ENCODE peak calls at places on chromosome 18, in eight cellular contexts. One of them, this sample, is unnamed.

GRCh38 chr18:42242758-42243157 is 287.7 kb downstream of the PIK3C3 start:
- DNase-seq in right cardiac atrium: no peak
- DNase-seq in CD8-positive, alpha-beta memory T cell: no peak
- DNase-seq in transverse colon: no peak
- DNase-seq in heart right ventricle: no peak
- DNase-seq in IMR-90: no peak
- DNase-seq in ovary: no peak
- DNase-seq in fibroblast of lung: no peak
- DNase-seq in this sample: no peak

GRCh38 chr18:21740724-21741510 is at the start of gene MIB1:
- DNase-seq in right cardiac atrium: peak; percentile 100
- DNase-seq in CD8-positive, alpha-beta memory T cell: peak; percentile 99
- DNase-seq in transverse colon: peak; percentile 58
- DNase-seq in heart right ventricle: peak; percentile 64
- DNase-seq in IMR-90: peak; percentile 41
- DNase-seq in ovary: peak; percentile 99
- DNase-seq in fibroblast of lung: no peak
- DNase-seq in this sample: peak; percentile 85

GRCh38 chr18:33169218-33169617 is 271.3 kb downstream of the CCDC178 start:
- DNase-seq in right cardiac atrium: no peak
- DNase-seq in CD8-positive, alpha-beta memory T cell: no peak
- DNase-seq in transverse colon: no peak
- DNase-seq in heart right ventricle: no peak
- DNase-seq in IMR-90: no peak
- DNase-seq in ovary: no peak
- DNase-seq in fibroblast of lung: no peak
- DNase-seq in this sample: no peak

GRCh38 chr18:22467760-22468553 is 50.2 kb upstream of the CTAGE1 start:
- DNase-seq in right cardiac atrium: no peak
- DNase-seq in CD8-positive, alpha-beta memory T cell: no peak
- DNase-seq in transverse colon: no peak
- DNase-seq in heart right ventricle: no peak
- DNase-seq in IMR-90: peak; percentile 100
- DNase-seq in ovary: no peak
- DNase-seq in fibroblast of lung: peak; percentile 99
- DNase-seq in this sample: no peak

GRCh38 chr18:78603584-78603983 is 376.0 kb upstream of the SALL3 start:
- DNase-seq in right cardiac atrium: no peak
- DNase-seq in CD8-positive, alpha-beta memory T cell: no peak
- DNase-seq in transverse colon: no peak
- DNase-seq in heart right ventricle: no peak
- DNase-seq in IMR-90: no peak
- DNase-seq in ovary: no peak
- DNase-seq in fibroblast of lung: no peak
- DNase-seq in this sample: no peak

GRCh38 chr18:11065061-11065460 is 84.3 kb downstream of the PIEZO2 start:
- DNase-seq in right cardiac atrium: no peak
- DNase-seq in CD8-positive, alpha-beta memory T cell: no peak
- DNase-seq in transverse colon: no peak
- DNase-seq in heart right ventricle: no peak
- DNase-seq in IMR-90: no peak
- DNase-seq in ovary: no peak
- DNase-seq in fibroblast of lung: no peak
- DNase-seq in this sample: no peak

GRCh38 chr18:37783771-37784170 is 218.2 kb upstream of the CELF4 start:
- DNase-seq in right cardiac atrium: no peak
- DNase-seq in CD8-positive, alpha-beta memory T cell: no peak
- DNase-seq in transverse colon: no peak
- DNase-seq in heart right ventricle: no peak
- DNase-seq in IMR-90: no peak
- DNase-seq in ovary: no peak
- DNase-seq in fibroblast of lung: no peak
- DNase-seq in this sample: no peak

GRCh38 chr18:13577091-13577697 is 149.2 kb downstream of the FAM210A start:
- DNase-seq in right cardiac atrium: no peak
- DNase-seq in CD8-positive, alpha-beta memory T cell: no peak
- DNase-seq in transverse colon: no peak
- DNase-seq in heart right ventricle: no peak
- DNase-seq in IMR-90: peak; percentile 7
- DNase-seq in ovary: no peak
- DNase-seq in fibroblast of lung: peak; percentile 65
- DNase-seq in this sample: no peak

GRCh38 chr18:48623468-48624220 is 84.8 kb downstream of the CTIF start:
- DNase-seq in right cardiac atrium: peak; percentile 22
- DNase-seq in CD8-positive, alpha-beta memory T cell: no peak
- DNase-seq in transverse colon: no peak
- DNase-seq in heart right ventricle: no peak
- DNase-seq in IMR-90: peak; percentile 88
- DNase-seq in ovary: no peak
- DNase-seq in fibroblast of lung: peak; percentile 97
- DNase-seq in this sample: no peak

GRCh38 chr18:76685402-76685801 is 137.0 kb upstream of the ZNF236 start:
- DNase-seq in right cardiac atrium: no peak
- DNase-seq in CD8-positive, alpha-beta memory T cell: no peak
- DNase-seq in transverse colon: no peak
- DNase-seq in heart right ventricle: no peak
- DNase-seq in IMR-90: no peak
- DNase-seq in ovary: no peak
- DNase-seq in fibroblast of lung: no peak
- DNase-seq in this sample: no peak

GRCh38 chr18:28127228-28127627 is 49.7 kb downstream of the CDH2 start:
- DNase-seq in right cardiac atrium: peak; percentile 77
- DNase-seq in CD8-positive, alpha-beta memory T cell: no peak
- DNase-seq in transverse colon: no peak
- DNase-seq in heart right ventricle: peak; percentile 36
- DNase-seq in IMR-90: no peak
- DNase-seq in ovary: no peak
- DNase-seq in fibroblast of lung: no peak
- DNase-seq in this sample: no peak

GRCh38 chr18:48396561-48396960 is 12.6 kb downstream of the ZBTB7C start:
- DNase-seq in right cardiac atrium: no peak
- DNase-seq in CD8-positive, alpha-beta memory T cell: no peak
- DNase-seq in transverse colon: no peak
- DNase-seq in heart right ventricle: no peak
- DNase-seq in IMR-90: no peak
- DNase-seq in ovary: no peak
- DNase-seq in fibroblast of lung: no peak
- DNase-seq in this sample: no peak

GRCh38 chr18:78995740-78996395 is 16.2 kb downstream of the SALL3 start:
- DNase-seq in right cardiac atrium: no peak
- DNase-seq in CD8-positive, alpha-beta memory T cell: no peak
- DNase-seq in transverse colon: no peak
- DNase-seq in heart right ventricle: no peak
- DNase-seq in IMR-90: no peak
- DNase-seq in ovary: no peak
- DNase-seq in fibroblast of lung: no peak
- DNase-seq in this sample: no peak

GRCh38 chr18:37309059-37309458 is 256.5 kb downstream of the CELF4 start:
- DNase-seq in right cardiac atrium: no peak
- DNase-seq in CD8-positive, alpha-beta memory T cell: no peak
- DNase-seq in transverse colon: no peak
- DNase-seq in heart right ventricle: no peak
- DNase-seq in IMR-90: no peak
- DNase-seq in ovary: no peak
- DNase-seq in fibroblast of lung: no peak
- DNase-seq in this sample: no peak

GRCh38 chr18:5520464-5520863 is 23.3 kb downstream of the EPB41L3 start:
- DNase-seq in right cardiac atrium: no peak
- DNase-seq in CD8-positive, alpha-beta memory T cell: no peak
- DNase-seq in transverse colon: no peak
- DNase-seq in heart right ventricle: no peak
- DNase-seq in IMR-90: no peak
- DNase-seq in ovary: no peak
- DNase-seq in fibroblast of lung: no peak
- DNase-seq in this sample: no peak

GRCh38 chr18:5518179-5518770 is 25.5 kb downstream of the EPB41L3 start:
- DNase-seq in right cardiac atrium: no peak
- DNase-seq in CD8-positive, alpha-beta memory T cell: no peak
- DNase-seq in transverse colon: no peak
- DNase-seq in heart right ventricle: no peak
- DNase-seq in IMR-90: no peak
- DNase-seq in ovary: no peak
- DNase-seq in fibroblast of lung: peak; percentile 5
- DNase-seq in this sample: no peak

GRCh38 chr18:5521000-5521399 is 22.8 kb downstream of the EPB41L3 start:
- DNase-seq in right cardiac atrium: no peak
- DNase-seq in CD8-positive, alpha-beta memory T cell: no peak
- DNase-seq in transverse colon: no peak
- DNase-seq in heart right ventricle: no peak
- DNase-seq in IMR-90: no peak
- DNase-seq in ovary: no peak
- DNase-seq in fibroblast of lung: no peak
- DNase-seq in this sample: no peak

GRCh38 chr18:5519448-5520362 is 24.1 kb downstream of the EPB41L3 start:
- DNase-seq in right cardiac atrium: no peak
- DNase-seq in CD8-positive, alpha-beta memory T cell: no peak
- DNase-seq in transverse colon: no peak
- DNase-seq in heart right ventricle: no peak
- DNase-seq in IMR-90: peak; percentile 17
- DNase-seq in ovary: no peak
- DNase-seq in fibroblast of lung: peak; percentile 44
- DNase-seq in this sample: no peak

DNA sequence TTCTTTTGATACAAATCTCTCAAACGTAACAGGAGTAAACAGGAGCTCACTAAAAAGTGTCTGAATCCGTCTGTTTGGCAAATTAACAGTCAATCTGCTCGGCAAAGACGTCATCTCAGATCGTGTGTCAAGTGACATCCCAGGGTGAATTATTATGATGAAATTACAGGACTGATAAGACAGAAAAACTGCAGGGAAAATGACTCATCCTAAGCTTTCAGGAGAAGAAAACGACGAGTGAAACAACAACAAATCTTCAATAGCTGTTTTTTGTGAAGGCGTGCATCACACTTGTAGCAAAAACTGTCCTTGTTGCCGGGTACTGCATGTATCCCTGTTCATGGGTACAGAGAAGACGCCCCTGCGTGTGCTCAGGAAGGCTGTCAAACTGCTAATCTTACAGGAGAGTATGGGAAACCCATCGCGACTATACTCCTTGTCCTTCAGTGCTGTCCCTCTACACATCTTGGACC is 24.9 kb downstream of the EPB41L3 start:
- DNase-seq in right cardiac atrium: no peak
- DNase-seq in CD8-positive, alpha-beta memory T cell: no peak
- DNase-seq in transverse colon: no peak
- DNase-seq in heart right ventricle: no peak
- DNase-seq in IMR-90: peak; percentile 71
- DNase-seq in ovary: no peak
- DNase-seq in fibroblast of lung: peak; percentile 72
- DNase-seq in this sample: no peak
- H3K27ac ChIP-seq in right cardiac atrium: peak overlapping the region; percentile 36
- H3K27ac ChIP-seq in CD8-positive, alpha-beta memory T cell: no peak overlapping the region
- H3K27ac ChIP-seq in transverse colon: peak overlapping the region; percentile 39
- H3K27ac ChIP-seq in heart right ventricle: peak overlapping the region; percentile 85
- H3K27ac ChIP-seq in IMR-90: no peak overlapping the region
- H3K27ac ChIP-seq in ovary: no peak overlapping the region
- H3K27ac ChIP-seq in fibroblast of lung: no peak overlapping the region
- H3K27ac ChIP-seq in this sample: no peak overlapping the region

GRCh38 chr18:3192752-3193151 is 27.0 kb downstream of the MYOM1 start:
- DNase-seq in right cardiac atrium: no peak
- DNase-seq in CD8-positive, alpha-beta memory T cell: no peak
- DNase-seq in transverse colon: no peak
- DNase-seq in heart right ventricle: no peak
- DNase-seq in IMR-90: no peak
- DNase-seq in ovary: no peak
- DNase-seq in fibroblast of lung: no peak
- DNase-seq in this sample: no peak
- H3K4me1 ChIP-seq in right cardiac atrium: peaks cover 3% of the 10 kb centered on the region
- H3K4me1 ChIP-seq in CD8-positive, alpha-beta memory T cell: no peaks in the 10 kb centered on the region
- H3K4me1 ChIP-seq in transverse colon: no peaks in the 10 kb centered on the region
- H3K4me1 ChIP-seq in heart right ventricle: peaks cover 18% of the 10 kb centered on the region
- H3K4me1 ChIP-seq in IMR-90: no peaks in the 10 kb centered on the region
- H3K4me1 ChIP-seq in ovary: no peaks in the 10 kb centered on the region
- H3K4me1 ChIP-seq in fibroblast of lung: no peaks in the 10 kb centered on the region
- H3K4me1 ChIP-seq in this sample: no peaks in the 10 kb centered on the region

DNA sequence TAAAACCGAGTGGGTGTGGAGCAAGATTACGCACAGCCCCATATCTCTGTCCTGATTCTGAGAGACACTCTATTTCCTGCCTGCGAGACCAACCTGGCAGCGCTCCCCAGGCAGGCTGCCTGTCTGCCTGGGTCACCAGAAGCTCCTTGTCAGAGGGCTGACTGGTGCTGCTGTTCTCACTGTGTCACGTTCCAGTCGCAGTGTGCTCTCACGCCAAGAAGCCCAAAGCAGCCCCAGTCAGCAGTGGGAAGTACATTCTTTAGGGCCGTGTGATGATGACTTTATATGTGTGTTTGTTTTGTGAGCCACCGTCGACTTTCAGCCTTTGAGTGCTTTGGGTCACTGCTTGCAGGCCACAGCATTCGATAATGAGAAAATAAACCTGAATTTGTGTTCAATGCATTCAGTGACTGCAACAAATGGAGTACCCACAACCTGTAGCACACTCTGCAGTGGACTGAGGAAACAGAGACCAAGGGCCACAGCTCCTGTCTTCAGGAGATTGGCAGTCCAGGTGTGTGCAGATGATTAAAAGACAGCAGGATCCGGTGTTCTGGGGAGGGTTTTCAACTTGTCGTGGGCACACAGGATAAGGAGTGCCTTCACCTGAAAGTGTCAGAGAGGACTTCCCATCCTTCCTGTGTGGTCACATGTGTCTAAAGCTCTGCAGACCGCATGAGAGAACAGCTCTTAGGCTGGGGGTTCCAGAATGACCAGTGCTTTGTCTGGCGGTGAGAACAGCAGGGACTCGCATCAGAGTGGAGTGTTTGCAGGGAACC is 4.8 kb downstream of the TNFRSF11A start:
- DNase-seq in right cardiac atrium: peak; percentile 88
- DNase-seq in CD8-positive, alpha-beta memory T cell: no peak
- DNase-seq in transverse colon: peak; percentile 65
- DNase-seq in heart right ventricle: peak; percentile 54
- DNase-seq in IMR-90: peak; percentile 83
- DNase-seq in ovary: no peak
- DNase-seq in fibroblast of lung: peak; percentile 83
- DNase-seq in this sample: no peak
- H3K27me3 ChIP-seq in right cardiac atrium: no peaks in the 10 kb centered on the region
- H3K27me3 ChIP-seq in CD8-positive, alpha-beta memory T cell: peaks cover 40% of the 10 kb centered on the region
- H3K27me3 ChIP-seq in transverse colon: peaks cover 56% of the 10 kb centered on the region
- H3K27me3 ChIP-seq in heart right ventricle: peaks cover 77% of the 10 kb centered on the region
- H3K27me3 ChIP-seq in IMR-90: peaks cover 58% of the 10 kb centered on the region
- H3K27me3 ChIP-seq in ovary: peaks cover 3% of the 10 kb centered on the region
- H3K27me3 ChIP-seq in fibroblast of lung: peaks cover 28% of the 10 kb centered on the region
- H3K27me3 ChIP-seq in this sample: peaks cover 11% of the 10 kb centered on the region

GRCh38 chr18:62979172-62979571 is 263.8 kb downstream of the PHLPP1 start:
- DNase-seq in right cardiac atrium: peak; percentile 73
- DNase-seq in CD8-positive, alpha-beta memory T cell: no peak
- DNase-seq in transverse colon: no peak
- DNase-seq in heart right ventricle: no peak
- DNase-seq in IMR-90: peak; percentile 96
- DNase-seq in ovary: peak; percentile 51
- DNase-seq in fibroblast of lung: peak; percentile 87
- DNase-seq in this sample: no peak
- H3K27ac ChIP-seq in right cardiac atrium: no peak overlapping the region
- H3K27ac ChIP-seq in CD8-positive, alpha-beta memory T cell: no peak overlapping the region
- H3K27ac ChIP-seq in transverse colon: no peak overlapping the region
- H3K27ac ChIP-seq in heart right ventricle: no peak overlapping the region
- H3K27ac ChIP-seq in IMR-90: no peak overlapping the region
- H3K27ac ChIP-seq in ovary: no peak overlapping the region
- H3K27ac ChIP-seq in fibroblast of lung: no peak overlapping the region
- H3K27ac ChIP-seq in this sample: no peak overlapping the region

DNA sequence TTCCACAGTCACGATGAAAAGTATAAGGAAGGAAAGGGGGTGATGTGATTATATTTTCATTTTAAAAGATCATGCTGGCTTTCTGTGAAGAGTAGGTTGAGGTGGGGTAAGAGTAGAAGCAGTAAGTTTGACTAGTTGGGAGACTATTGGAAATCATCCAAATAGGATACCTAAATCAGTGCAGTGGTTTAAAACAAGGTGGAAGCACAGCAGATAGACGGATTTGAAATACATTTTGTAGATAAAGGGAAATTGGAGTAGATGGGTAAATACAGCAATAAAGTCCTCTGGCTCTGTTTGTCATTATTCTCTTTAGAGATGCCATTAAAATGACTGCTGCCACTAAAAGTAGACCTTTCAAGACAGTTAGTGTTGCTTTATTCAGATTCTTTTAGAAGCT is 61.8 kb upstream of the DTNA start:
- DNase-seq in right cardiac atrium: no peak
- DNase-seq in CD8-positive, alpha-beta memory T cell: no peak
- DNase-seq in transverse colon: no peak
- DNase-seq in heart right ventricle: no peak
- DNase-seq in IMR-90: no peak
- DNase-seq in ovary: no peak
- DNase-seq in fibroblast of lung: no peak
- DNase-seq in this sample: no peak
- H3K4me1 ChIP-seq in right cardiac atrium: no peaks in the 10 kb centered on the region
- H3K4me1 ChIP-seq in CD8-positive, alpha-beta memory T cell: no peaks in the 10 kb centered on the region
- H3K4me1 ChIP-seq in transverse colon: no peaks in the 10 kb centered on the region
- H3K4me1 ChIP-seq in heart right ventricle: peaks cover 25% of the 10 kb centered on the region
- H3K4me1 ChIP-seq in IMR-90: peaks cover 4% of the 10 kb centered on the region
- H3K4me1 ChIP-seq in ovary: peaks cover 2% of the 10 kb centered on the region
- H3K4me1 ChIP-seq in fibroblast of lung: peaks cover 13% of the 10 kb centered on the region
- H3K4me1 ChIP-seq in this sample: peaks cover 4% of the 10 kb centered on the region

This sample was measured in iPS DF 6.9.